ENCODE peak calls at places on chromosomes 3 and 15, in seven cellular contexts. L is cardiac muscle cell; J is stimulated activated CD8-positive, alpha-beta memory T cell treated with anti-CD3 and anti-CD28 coated beads, Interleukin-12 subunit alpha, Interleukin-12 subunit beta, amount 100 ng/mL, for 4 hours; E is GM20000; I is left cardiac atrium; C is pancreas; Y is head of caudate nucleus. K is an unnamed sample.

GRCh38 chr3:42601898-42602581 is 1.6 kb downstream of the NKTR start:
- DNase-seq in L (no peak), J (no peak), E (no peak), I (no peak), C (no peak), Y (no peak), K (peak; percentile 46)

GRCh38 chr3:150142936-150143335 is 172.2 kb upstream of the PFN2 start:
- DNase-seq in L (no peak), J (no peak), E (no peak), I (no peak), C (no peak), Y (no peak), K (no peak)

GRCh38 chr15:63186065-63186464 is 3.3 kb upstream of the RAB8B start:
- DNase-seq in L (no peak), J (no peak), E (no peak), I (no peak), C (no peak), Y (no peak), K (no peak)

GRCh38 chr3:125119752-125120369 is 64.1 kb upstream of the HEG1 start:
- DNase-seq in L (no peak), J (peak; percentile 25), E (peak; percentile 45), I (no peak), C (no peak), Y (no peak), K (no peak)

GRCh38 chr3:194265505-194265892 is 85.6 kb downstream of the CPN2 start:
- DNase-seq in L (no peak), J (no peak), E (no peak), I (peak; percentile 94), C (peak; percentile 55), Y (peak; percentile 70), K (no peak)

GRCh38 chr3:46163551-46163981 is 44.5 kb downstream of the CCR1 start:
- DNase-seq in L (no peak), J (no peak), E (no peak), I (no peak), C (no peak), Y (no peak), K (peak; percentile 53)

GRCh38 chr3:61353353-61353752 is 102.1 kb upstream of the FHIT start:
- DNase-seq in L (no peak), J (no peak), E (no peak), I (no peak), C (no peak), Y (no peak), K (no peak)

GRCh38 chr15:77038312-77039216 is 32.3 kb downstream of the TSPAN3 start:
- DNase-seq in L (no peak), J (no peak), E (no peak), I (no peak), C (no peak), Y (peak; percentile 64), K (no peak)